ENCODE peak calls at places on chromosome 22, in seven cellular contexts. Z is activated CD8-positive, alpha-beta memory T cell treated with anti-CD3 and anti-CD28 coated beads for 1 hour; L is neural progenitor cell; X is stimulated activated CD8-positive, alpha-beta memory T cell treated with anti-CD3 and anti-CD28 coated beads, Interleukin-4, amount 100 ng/mL, for 24 hours; S is stimulated activated CD4-positive, alpha-beta T cell treated with anti-CD3 and anti-CD28 coated beads, Interleukin-4, amount 100 ng/mL, for 48 hours; J is CD4-positive, alpha-beta T cell; E is renal cortical epithelial cell. I is an unnamed sample.

GRCh38 chr22:49979587-49980264 is 19.2 kb downstream of the PIM3 start:
- DNase-seq in Z (no peak), L (peak), X (no peak), S (peak), J (no peak), E (no peak), I (no peak)

GRCh38 chr22:23521442-23522113 is 58.5 kb downstream of the IGLL1 start:
- DNase-seq in Z (peak), L (peak), X (peak), S (peak), J (peak), E (peak), I (peak)

GRCh38 chr22:38030311-38031133 is 26.7 kb upstream of the PICK1 start:
- DNase-seq in Z (no peak), L (peak), X (no peak), S (no peak), J (no peak), E (no peak), I (no peak)

GRCh38 chr22:30308518-30309230 is 18.1 kb downstream of the TBC1D10A start:
- DNase-seq in Z (no peak), L (no peak), X (no peak), S (no peak), J (no peak), E (peak), I (no peak)

GRCh38 chr22:37201066-37201820 is 11.0 kb downstream of the SSTR3 start:
- DNase-seq in Z (no peak), L (no peak), X (no peak), S (no peak), J (no peak), E (no peak), I (no peak)

GRCh38 chr22:39240841-39241631 is 3.7 kb downstream of the PDGFB start:
- DNase-seq in Z (no peak), L (peak), X (no peak), S (peak), J (peak), E (peak), I (no peak)

GRCh38 chr22:27997538-27997937 is 78.5 kb upstream of the PITPNB start:
- DNase-seq in Z (no peak), L (no peak), X (no peak), S (no peak), J (no peak), E (no peak), I (peak)

GRCh38 chr22:36365020-36365411 is 22.8 kb downstream of the MYH9 start:
- DNase-seq in Z (peak), L (peak), X (peak), S (peak), J (peak), E (peak), I (peak)

GRCh38 chr22:47837703-47838102 is 1075.3 kb downstream of the TBC1D22A start:
- DNase-seq in Z (no peak), L (peak), X (no peak), S (no peak), J (no peak), E (no peak), I (no peak)

GRCh38 chr22:21727768-21728167 is 7.8 kb downstream of the YPEL1 start:
- DNase-seq in Z (no peak), L (no peak), X (no peak), S (no peak), J (no peak), E (no peak), I (no peak)

GRCh38 chr22:49107961-49108530 is 719.6 kb downstream of the BRD1 start:
- DNase-seq in Z (no peak), L (no peak), X (no peak), S (no peak), J (no peak), E (no peak), I (no peak)

GRCh38 chr22:50301581-50301991 is 5.9 kb downstream of the PLXNB2 start:
- DNase-seq in Z (no peak), L (no peak), X (no peak), S (no peak), J (no peak), E (no peak), I (no peak)

GRCh38 chr22:23192558-23192957 is 12.2 kb downstream of the BCR start:
- DNase-seq in Z (no peak), L (no peak), X (no peak), S (no peak), J (no peak), E (no peak), I (no peak)

GRCh38 chr22:50713571-50714056 is 24.4 kb upstream of the ACR start:
- DNase-seq in Z (no peak), L (no peak), X (no peak), S (no peak), J (no peak), E (no peak), I (no peak)

GRCh38 chr22:24101966-24102365 is 79.3 kb upstream of the SUSD2 start:
- DNase-seq in Z (no peak), L (no peak), X (no peak), S (no peak), J (no peak), E (no peak), I (no peak)

GRCh38 chr22:43993072-43993760 is 30.9 kb upstream of the PARVB start:
- DNase-seq in Z (peak), L (peak), X (peak), S (peak), J (peak), E (peak), I (peak)

GRCh38 chr22:44590291-44590690 is 92.3 kb upstream of the RTL6 start:
- DNase-seq in Z (no peak), L (no peak), X (no peak), S (no peak), J (no peak), E (no peak), I (no peak)

GRCh38 chr22:44532466-44533025 is 34.5 kb upstream of the RTL6 start:
- DNase-seq in Z (no peak), L (no peak), X (no peak), S (no peak), J (no peak), E (no peak), I (no peak)

GRCh38 chr22:45785458-45785857 is 113.8 kb downstream of the ATXN10 start:
- DNase-seq in Z (no peak), L (no peak), X (no peak), S (no peak), J (no peak), E (peak), I (no peak)

GRCh38 chr22:22099833-22100812 is 117.5 kb upstream of the TOP3B start:
- DNase-seq in Z (no peak), L (peak), X (no peak), S (no peak), J (no peak), E (peak), I (no peak)

GRCh38 chr22:47337161-47337621 is 574.7 kb downstream of the TBC1D22A start:
- DNase-seq in Z (no peak), L (no peak), X (no peak), S (no peak), J (no peak), E (peak), I (peak)

GRCh38 chr22:38964989-38965388 is 7.6 kb downstream of the APOBEC3A start:
- DNase-seq in Z (no peak), L (no peak), X (no peak), S (no peak), J (no peak), E (no peak), I (no peak)